ENCODE peak calls at places on chromosome 21, in seven cellular contexts. O is IMR-90, I is heart right ventricle, T is breast epithelium, S is tibial artery, F is brain microvascular endothelial cell, K is endodermal cell. J is an unnamed sample.

GRCh38 chr21:46021978-46022544 is 40.5 kb downstream of the COL6A1 start:
- DNase-seq in O (no peak), I (peak; percentile 63), T (no peak), S (no peak), F (no peak), K (peak; percentile 45), J (no peak)

GRCh38 chr21:30233636-30234035 is 17.7 kb upstream of the CLDN8 start:
- DNase-seq in O (no peak), I (no peak), T (no peak), S (no peak), F (no peak), K (no peak), J (no peak)

GRCh38 chr21:29237110-29238051 is 61.3 kb upstream of the BACH1 start:
- DNase-seq in O (no peak), I (no peak), T (peak; percentile 65), S (peak; percentile 46), F (no peak), K (no peak), J (no peak)

GRCh38 chr21:43938751-43939442 is 73.2 kb upstream of the TRAPPC10 start:
- DNase-seq in O (peak; percentile 59), I (peak; percentile 78), T (peak; percentile 62), S (peak; percentile 69), F (peak; percentile 52), K (peak; percentile 95), J (no peak)

GRCh38 chr21:46441961-46442498 is 16.7 kb upstream of the DIP2A start:
- DNase-seq in O (no peak), I (no peak), T (no peak), S (no peak), F (no peak), K (no peak), J (no peak)

GRCh38 chr21:45469273-45470086 is 64.5 kb downstream of the COL18A1 start:
- DNase-seq in O (no peak), I (peak; percentile 18), T (no peak), S (no peak), F (no peak), K (no peak), J (no peak)

GRCh38 chr21:29526545-29526944 is 227.8 kb downstream of the BACH1 start:
- DNase-seq in O (no peak), I (no peak), T (no peak), S (no peak), F (no peak), K (no peak), J (no peak)

GRCh38 chr21:45511661-45512431 is 30.4 kb downstream of the SLC19A1 start:
- DNase-seq in O (no peak), I (peak; percentile 8), T (no peak), S (no peak), F (no peak), K (peak; percentile 61), J (no peak)

GRCh38 chr21:45281411-45282282 is 6.0 kb downstream of the POFUT2 start:
- DNase-seq in O (no peak), I (no peak), T (no peak), S (peak; percentile 18), F (no peak), K (peak; percentile 45), J (no peak)

GRCh38 chr21:39379986-39380891 is 31.4 kb upstream of the HMGN1 start:
- DNase-seq in O (peak; percentile 96), I (peak; percentile 98), T (peak; percentile 92), S (peak; percentile 96), F (peak; percentile 98), K (peak; percentile 98), J (peak; percentile 62)

GRCh38 chr21:39384674-39385298 is 35.9 kb upstream of the HMGN1 start:
- DNase-seq in O (peak; percentile 55), I (no peak), T (no peak), S (no peak), F (peak; percentile 5), K (no peak), J (no peak)

GRCh38 chr21:39377444-39378050 is 28.7 kb upstream of the HMGN1 start:
- DNase-seq in O (no peak), I (no peak), T (no peak), S (no peak), F (no peak), K (peak; percentile 57), J (peak; percentile 78)

GRCh38 chr21:39385299-39386145 is 36.6 kb upstream of the HMGN1 start:
- DNase-seq in O (peak; percentile 75), I (peak; percentile 85), T (peak; percentile 66), S (peak; percentile 51), F (peak; percentile 62), K (no peak), J (no peak)

GRCh38 chr21:39381009-39381408 is 32.1 kb upstream of the HMGN1 start:
- DNase-seq in O (no peak), I (no peak), T (no peak), S (no peak), F (no peak), K (no peak), J (no peak)
- H3K27ac ChIP-seq in O (peak overlapping the region; percentile 72), I (peak overlapping the region; percentile 86), T (peak overlapping the region; percentile 92), S (peak overlapping the region; percentile 94), F (peak overlapping the region; percentile 87), K (no peak overlapping the region), J (peak overlapping the region; percentile 52)

GRCh38 chr21:36260802-36261201 is 59.2 kb upstream of the MORC3 start:
- DNase-seq in O (no peak), I (no peak), T (no peak), S (no peak), F (no peak), K (no peak), J (no peak)
- H3K27ac ChIP-seq in O (no peak overlapping the region), I (peak overlapping the region; percentile 83), T (no peak overlapping the region), S (peak overlapping the region; percentile 65), F (no peak overlapping the region), K (no peak overlapping the region), J (no peak overlapping the region)

GRCh38 chr21:31552826-31553225 is 106.7 kb upstream of the SOD1 start:
- DNase-seq in O (no peak), I (no peak), T (no peak), S (no peak), F (no peak), K (no peak), J (no peak)

GRCh38 chr21:31555741-31556191 is 103.7 kb upstream of the SOD1 start:
- DNase-seq in O (no peak), I (no peak), T (no peak), S (no peak), F (no peak), K (peak; percentile 80), J (no peak)

GRCh38 chr21:31553461-31553860 is 106.0 kb upstream of the SOD1 start:
- DNase-seq in O (no peak), I (no peak), T (no peak), S (no peak), F (no peak), K (no peak), J (no peak)

GRCh38 chr21:31554511-31555022 is 104.9 kb upstream of the SOD1 start:
- DNase-seq in O (peak; percentile 5), I (no peak), T (no peak), S (no peak), F (peak; percentile 54), K (peak; percentile 78), J (no peak)

DNA sequence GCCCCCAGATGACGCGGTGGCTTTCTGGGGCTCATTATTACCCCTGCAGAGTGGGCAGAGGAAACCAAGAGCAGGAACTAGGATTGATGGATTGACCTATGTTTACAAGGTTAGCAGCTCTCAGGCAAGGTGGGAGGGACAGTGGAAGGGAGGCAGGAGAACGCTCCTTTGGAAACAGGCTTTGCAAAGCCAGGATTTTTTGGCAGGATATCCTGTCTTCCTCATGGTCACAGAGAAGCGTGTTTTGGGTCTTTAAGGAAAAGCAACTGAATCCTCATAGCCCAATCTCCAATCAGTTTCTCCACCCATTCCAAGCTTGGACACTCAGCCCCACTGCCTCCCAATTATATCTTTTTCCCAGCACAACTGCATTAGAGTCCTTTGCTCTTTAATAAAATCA is 105.6 kb upstream of the SOD1 start:
- DNase-seq in O (no peak), I (no peak), T (no peak), S (no peak), F (no peak), K (no peak), J (no peak)
- H3K27ac ChIP-seq in O (no peak overlapping the region), I (no peak overlapping the region), T (no peak overlapping the region), S (no peak overlapping the region), F (no peak overlapping the region), K (peak overlapping the region; percentile 88), J (no peak overlapping the region)

GRCh38 chr21:35239811-35240219 is 190.7 kb upstream of the RUNX1 start:
- DNase-seq in O (no peak), I (peak; percentile 29), T (no peak), S (no peak), F (no peak), K (no peak), J (no peak)

GRCh38 chr21:35249636-35250035 is 200.5 kb upstream of the RUNX1 start:
- DNase-seq in O (no peak), I (no peak), T (peak; percentile 46), S (no peak), F (no peak), K (no peak), J (no peak)

GRCh38 chr21:35243171-35243570 is 194.1 kb upstream of the RUNX1 start:
- DNase-seq in O (no peak), I (no peak), T (no peak), S (no peak), F (no peak), K (no peak), J (no peak)

DNA sequence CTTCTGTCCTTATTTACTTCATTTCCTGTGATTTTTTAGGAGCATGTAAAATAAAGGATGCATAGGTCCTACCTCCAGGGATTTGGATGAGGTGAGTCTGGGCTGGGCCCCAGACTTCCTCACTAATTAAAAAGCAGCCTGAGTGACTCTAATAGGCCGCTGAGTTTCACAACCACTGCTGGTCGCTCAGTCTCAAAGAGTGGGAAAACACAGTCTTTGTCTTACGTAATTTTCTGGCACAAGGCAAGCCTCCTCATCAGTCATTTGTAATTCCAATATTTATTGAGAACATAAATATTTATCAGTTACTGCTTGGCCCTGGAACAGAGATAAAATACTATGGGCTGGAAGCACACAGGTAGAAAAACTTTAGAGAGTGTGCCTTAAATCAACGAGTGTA is 195.4 kb upstream of the RUNX1 start:
- DNase-seq in O (peak; percentile 77), I (no peak), T (peak; percentile 78), S (no peak), F (no peak), K (no peak), J (no peak)
- H3K27ac ChIP-seq in O (no peak overlapping the region), I (no peak overlapping the region), T (peak overlapping the region; percentile 68), S (no peak overlapping the region), F (no peak overlapping the region), K (no peak overlapping the region), J (no peak overlapping the region)

DNA sequence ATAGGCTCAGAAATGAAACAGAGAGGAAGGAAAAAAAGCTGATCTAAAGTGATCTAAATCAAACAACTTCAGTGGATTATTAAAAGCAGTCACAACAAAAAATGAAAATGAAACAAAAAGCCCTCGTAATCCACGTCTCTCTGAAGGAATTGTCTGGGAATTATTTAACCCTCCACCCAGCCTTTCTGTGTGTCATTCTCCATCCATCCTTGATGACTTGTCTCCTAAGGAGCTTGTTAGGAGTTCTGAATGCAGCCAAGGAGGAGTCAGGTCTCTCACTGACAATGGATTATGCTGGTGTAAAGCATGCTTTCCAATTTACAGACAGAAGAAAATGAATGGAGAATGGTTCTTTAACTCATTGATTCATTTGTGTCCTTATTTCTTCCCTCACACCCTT is 359.3 kb upstream of the RUNX1 start:
- DNase-seq in O (peak; percentile 58), I (no peak), T (no peak), S (no peak), F (no peak), K (no peak), J (no peak)
- H3K27ac ChIP-seq in O (no peak overlapping the region), I (no peak overlapping the region), T (no peak overlapping the region), S (no peak overlapping the region), F (no peak overlapping the region), K (no peak overlapping the region), J (no peak overlapping the region)

J was measured in epithelial cell of prostate.